ENCODE peak calls at places on chromosomes 6 and 20, in nine cellular contexts. P, T, I, G, V, Y, L, E and M are unnamed samples.
A peak's percentile ranks its signal among the peaks of the same experiment; 100 is the strongest.

GRCh38 chr20:17622851-17623508 is 53.1 kb downstream of the DSTN start:
- DNase-seq in P (no peak), T (no peak), I (no peak), G (no peak), V (no peak), Y (no peak), L (no peak), E (no peak), M (no peak)

GRCh38 chr6:169166896-169167580 is 86.6 kb downstream of the THBS2 start:
- DNase-seq in P (no peak), T (no peak), I (no peak), G (no peak), V (no peak), Y (no peak), L (no peak), E (no peak), M (no peak)

GRCh38 chr6:136146130-136146529 is 104.0 kb downstream of the MTFR2 start:
- DNase-seq in P (no peak), T (no peak), I (no peak), G (no peak), V (no peak), Y (no peak), L (no peak), E (no peak), M (no peak)

GRCh38 chr6:42163941-42164340 is 9.2 kb upstream of the GUCA1A start:
- DNase-seq in P (no peak), T (no peak), I (no peak), G (no peak), V (no peak), Y (no peak), L (no peak), E (no peak), M (no peak)

GRCh38 chr6:125743604-125744003 is 5.8 kb upstream of the HEY2 start:
- DNase-seq in P (no peak), T (no peak), I (no peak), G (no peak), V (no peak), Y (no peak), L (no peak), E (no peak), M (no peak)

GRCh38 chr6:46586896-46587295 is 65.7 kb downstream of the CYP39A1 start:
- DNase-seq in P (no peak), T (no peak), I (no peak), G (no peak), V (no peak), Y (no peak), L (no peak), E (no peak), M (no peak)

GRCh38 chr6:38283734-38284362 is 355.9 kb downstream of the BTBD9 start:
- DNase-seq in P (no peak), T (no peak), I (no peak), G (peak; percentile 4), V (peak; percentile 35), Y (no peak), L (no peak), E (no peak), M (no peak)

GRCh38 chr6:36676142-36677058 is 2.1 kb upstream of the CDKN1A start:
- DNase-seq in P (no peak), T (no peak), I (no peak), G (no peak), V (peak; percentile 57), Y (no peak), L (no peak), E (no peak), M (no peak)

GRCh38 chr6:113120577-113121285 is 736.4 kb upstream of the MARCKS start:
- DNase-seq in P (no peak), T (no peak), I (no peak), G (no peak), V (peak; percentile 62), Y (no peak), L (no peak), E (no peak), M (peak; percentile 52)

GRCh38 chr20:63273635-63274380 is 1.2 kb downstream of the ARFGAP1 start:
- DNase-seq in P (no peak), T (no peak), I (no peak), G (no peak), V (peak; percentile 80), Y (no peak), L (no peak), E (no peak), M (peak; percentile 62)